ENCODE peak calls at places on chromosomes 13 and 19, in seven cellular contexts. S is neuronal stem cell, V is H9, D is IMR-90, U is H1, B is mesenchymal stem cell, T is trophoblast cell. W is an unnamed sample.

GRCh38 chr13:49240017-49240416 is 7.7 kb upstream of the CDADC1 start:
- DNase-seq in S (no peak), V (no peak), D (peak; percentile 46), U (no peak), B (peak; percentile 41), T (peak; percentile 81), W (peak; percentile 39)

GRCh38 chr13:94703271-94703670 is 9.1 kb downstream of the SOX21 start:
- DNase-seq in S (no peak), V (peak; percentile 53), D (no peak), U (peak; percentile 69), B (no peak), T (no peak), W (no peak)

GRCh38 chr13:87344176-87344575 is 327.0 kb upstream of the SLITRK5 start:
- DNase-seq in S (no peak), V (no peak), D (no peak), U (no peak), B (no peak), T (no peak), W (peak; percentile 24)

GRCh38 chr19:50975766-50976165 is 6.4 kb upstream of the KLK6 start:
- DNase-seq in S (no peak), V (peak; percentile 90), D (no peak), U (no peak), B (no peak), T (no peak), W (peak; percentile 81)

GRCh38 chr19:40815223-40815622 is 16.2 kb downstream of the EGLN2 start:
- DNase-seq in S (no peak), V (no peak), D (no peak), U (no peak), B (no peak), T (no peak), W (no peak)

GRCh38 chr13:113413178-113413897 is 40.0 kb downstream of the ADPRHL1 start:
- DNase-seq in S (no peak), V (no peak), D (no peak), U (no peak), B (no peak), T (no peak), W (no peak)

GRCh38 chr19:55175117-55175867 is 4.8 kb downstream of the SYT5 start:
- DNase-seq in S (no peak), V (peak; percentile 67), D (no peak), U (peak; percentile 60), B (no peak), T (no peak), W (no peak)

GRCh38 chr19:14479985-14480694 is 5.0 kb upstream of the PTGER1 start:
- DNase-seq in S (peak; percentile 66), V (peak; percentile 92), D (peak; percentile 20), U (peak; percentile 99), B (peak; percentile 43), T (peak; percentile 72), W (peak; percentile 82)

GRCh38 chr19:18464646-18465045 is 26.7 kb upstream of the ISYNA1 start:
- DNase-seq in S (no peak), V (no peak), D (peak; percentile 97), U (no peak), B (peak; percentile 95), T (no peak), W (no peak)

GRCh38 chr13:113420833-113421600 is 32.3 kb downstream of the ADPRHL1 start:
- DNase-seq in S (no peak), V (peak; percentile 58), D (no peak), U (no peak), B (no peak), T (no peak), W (no peak)

GRCh38 chr13:106348032-106348431 is 187.4 kb downstream of the EFNB2 start:
- DNase-seq in S (peak; percentile 58), V (no peak), D (peak; percentile 48), U (no peak), B (peak; percentile 55), T (peak; percentile 89), W (peak; percentile 95)

GRCh38 chr19:2443116-2443784 is 13.5 kb downstream of the LMNB2 start:
- DNase-seq in S (no peak), V (no peak), D (no peak), U (no peak), B (no peak), T (no peak), W (no peak)

GRCh38 chr13:44409595-44409994 is 36.0 kb downstream of the SERP2 start:
- DNase-seq in S (no peak), V (no peak), D (no peak), U (no peak), B (no peak), T (no peak), W (no peak)

GRCh38 chr13:99398916-99399622 is 91.9 kb upstream of the GPR183 start:
- DNase-seq in S (no peak), V (no peak), D (no peak), U (no peak), B (no peak), T (no peak), W (no peak)

GRCh38 chr19:16378291-16378889 is 53.8 kb downstream of the KLF2 start:
- DNase-seq in S (no peak), V (no peak), D (no peak), U (no peak), B (no peak), T (no peak), W (no peak)

GRCh38 chr19:2949939-2950285 is 5.1 kb upstream of the ZNF77 start:
- DNase-seq in S (no peak), V (no peak), D (peak; percentile 50), U (no peak), B (no peak), T (peak; percentile 53), W (peak; percentile 91)

GRCh38 chr19:43474986-43475705 is 9.7 kb upstream of the LYPD3 start:
- DNase-seq in S (peak; percentile 95), V (peak; percentile 95), D (peak; percentile 97), U (peak; percentile 100), B (peak; percentile 96), T (peak; percentile 100), W (peak; percentile 96)

DNA sequence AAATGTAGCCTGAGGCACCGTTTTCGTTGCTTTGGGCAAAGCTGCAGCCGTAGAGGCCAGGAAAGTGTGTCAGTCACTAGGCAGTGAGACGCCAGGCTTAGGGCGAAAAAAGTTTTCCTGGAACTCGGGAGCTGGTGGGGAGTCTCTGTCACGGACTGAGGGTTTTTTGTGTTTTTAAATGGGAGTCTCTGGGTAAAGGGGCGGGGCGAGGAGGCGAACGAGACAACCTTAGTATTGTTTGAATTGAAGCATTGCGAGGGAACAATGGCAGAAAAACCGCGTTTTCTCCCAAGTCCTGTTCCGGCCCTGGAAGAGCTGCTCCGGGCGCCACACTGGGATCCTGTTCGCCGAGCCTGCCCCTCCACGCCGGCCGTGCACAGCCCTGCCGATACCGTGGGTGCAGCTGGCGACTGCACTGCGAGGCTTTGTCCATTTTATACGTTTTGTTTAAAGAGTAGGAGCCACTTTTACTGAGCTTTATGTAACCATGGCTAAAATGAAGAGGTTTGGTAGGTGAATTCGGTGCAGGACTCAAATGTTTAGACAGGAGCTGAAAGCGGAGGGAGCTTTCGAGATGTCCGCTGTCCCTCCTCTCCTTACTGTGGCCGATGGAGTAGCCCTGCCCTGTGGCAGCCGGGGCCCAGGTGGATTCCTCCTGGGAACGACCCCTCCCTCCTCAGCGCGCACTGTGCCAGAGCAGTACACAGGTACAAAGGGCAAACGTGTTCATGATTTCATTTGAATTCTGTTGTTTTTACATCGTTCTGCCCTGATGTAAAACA is 1.5 kb downstream of the COL4A2 start:
- DNase-seq in S (peak; percentile 52), V (peak; percentile 51), D (no peak), U (peak; percentile 60), B (peak; percentile 57), T (peak; percentile 73), W (peak; percentile 70)
- H3K4me1 ChIP-seq in S (peaks cover 15% of the 10 kb centered on the region), V (no peaks in the 10 kb centered on the region), D (peaks cover 33% of the 10 kb centered on the region), U (peaks cover 5% of the 10 kb centered on the region), B (peaks cover 26% of the 10 kb centered on the region), T (peaks cover 30% of the 10 kb centered on the region), W (peaks cover 3% of the 10 kb centered on the region)

DNA sequence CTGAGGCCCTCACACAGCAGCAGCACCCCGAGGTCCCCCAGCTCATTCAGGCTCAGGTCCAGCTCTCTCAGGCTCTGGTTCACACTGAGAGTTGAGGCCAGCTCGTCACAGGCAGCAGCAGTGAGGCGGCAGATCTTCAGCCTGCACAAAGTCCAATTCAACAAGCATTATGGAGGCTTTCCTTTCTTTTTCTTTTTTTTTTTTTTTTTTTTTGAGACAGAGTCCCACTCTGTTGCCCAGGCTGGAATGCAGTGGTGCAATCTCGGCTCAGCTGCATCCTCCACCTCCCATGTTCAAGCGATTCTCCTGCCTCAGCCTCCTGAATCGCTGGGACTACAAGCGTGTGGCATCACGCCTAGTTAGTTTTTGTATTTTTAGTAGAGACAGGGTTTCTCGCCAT is 22.9 kb downstream of the NLRP12 start:
- DNase-seq in S (no peak), V (no peak), D (no peak), U (no peak), B (no peak), T (no peak), W (no peak)
- H3K4ac ChIP-seq in S (no peak overlapping the region), V (no peak overlapping the region), D (no peak overlapping the region), U (no peak overlapping the region), B (no peak overlapping the region), T (no peak overlapping the region), W (no peak overlapping the region)

GRCh38 chr19:46412983-46413261 is 442 bp downstream of the CCDC8 start:
- DNase-seq in S (no peak), V (no peak), D (no peak), U (no peak), B (no peak), T (no peak), W (no peak)

GRCh38 chr19:46416077-46416709 is 2.8 kb upstream of the CCDC8 start:
- DNase-seq in S (peak; percentile 95), V (peak; percentile 95), D (peak; percentile 75), U (peak; percentile 95), B (peak; percentile 91), T (peak; percentile 65), W (peak; percentile 96)

GRCh38 chr19:46411088-46412033 is 2.0 kb downstream of the CCDC8 start:
- DNase-seq in S (no peak), V (no peak), D (no peak), U (no peak), B (no peak), T (no peak), W (no peak)

GRCh38 chr19:46412034-46412982 is 1.1 kb downstream of the CCDC8 start:
- DNase-seq in S (no peak), V (peak; percentile 42), D (no peak), U (no peak), B (no peak), T (no peak), W (peak; percentile 47)

DNA sequence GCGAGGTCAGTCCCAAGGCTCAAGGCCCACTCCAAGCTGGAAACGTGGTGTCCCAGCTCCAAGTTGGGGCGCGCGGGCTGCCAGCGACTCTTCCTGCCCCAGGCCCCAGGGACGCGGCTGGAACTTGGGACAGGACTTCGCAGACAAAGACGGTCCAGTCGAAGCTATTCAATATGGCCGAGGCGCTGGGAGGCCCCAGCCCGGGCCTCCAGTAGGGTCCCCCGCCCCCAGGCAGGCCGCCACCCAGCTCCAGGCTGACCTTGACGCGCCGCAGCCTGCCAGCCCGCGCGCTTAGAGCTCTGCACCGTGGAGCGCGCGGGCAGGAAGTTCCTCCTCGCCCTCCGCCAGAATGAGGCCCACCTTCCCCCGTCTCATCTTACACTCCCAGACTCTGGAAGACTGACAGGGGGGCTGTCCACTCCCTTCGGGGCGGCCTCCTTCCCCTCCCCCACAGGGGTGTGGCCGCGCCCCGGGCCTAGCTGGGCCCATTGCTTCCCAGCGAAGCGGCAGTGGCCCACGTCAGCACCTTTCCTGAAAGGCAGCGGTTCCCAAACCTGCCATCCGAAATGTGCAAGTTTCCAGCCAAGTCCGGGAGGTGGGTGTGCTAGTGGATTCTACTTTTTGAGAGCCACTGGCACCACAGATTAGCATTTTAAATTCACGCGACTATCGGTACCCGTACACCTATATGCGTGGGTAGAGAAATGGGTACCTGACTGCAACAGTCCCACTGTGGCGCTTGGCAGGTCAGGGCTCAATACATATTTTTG is at the start of gene CCDC8:
- DNase-seq in S (peak; percentile 91), V (peak; percentile 97), D (peak; percentile 92), U (peak; percentile 91), B (peak; percentile 97), T (peak; percentile 39), W (peak; percentile 99)
- H3K9ac ChIP-seq in S (peak within 1 kb of the TSS; percentile 95), V (peak within 1 kb of the TSS; percentile 78), D (peak within 1 kb of the TSS; percentile 82), U (peak within 1 kb of the TSS; percentile 76), B (peak within 1 kb of the TSS; percentile 82), T (peak within 1 kb of the TSS; percentile 87), W (peak within 1 kb of the TSS; percentile 96)

GRCh38 chr19:13032837-13033236 is 37.6 kb downstream of the NFIX start:
- DNase-seq in S (no peak), V (no peak), D (no peak), U (no peak), B (no peak), T (no peak), W (no peak)
- H3K4me1 ChIP-seq in S (peaks cover 6% of the 10 kb centered on the region), V (no peaks in the 10 kb centered on the region), D (peaks cover 38% of the 10 kb centered on the region), U (no peaks in the 10 kb centered on the region), B (peaks cover 22% of the 10 kb centered on the region), T (peaks cover 10% of the 10 kb centered on the region), W (no peaks in the 10 kb centered on the region)

W was measured in mesendoderm.